ENCODE peak calls at places on chromosomes 6 and 20, in seven cellular contexts. D is mucosa of gallbladder; N is stimulated activated CD4-positive, alpha-beta T cell treated with anti-CD3 and anti-CD28 coated beads, Interleukin-15, amount 100 ng/mL, for 1 hour; G is ACHN; B is RPMI8226; F is GM04504; J is activated T-cell treated with anti-CD3 and anti-CD28 coated beads, Interleukin-2, amount 50 U/mL, for 24 hours. Y is an unnamed sample.

GRCh38 chr6:147207851-147208754 is 3.9 kb downstream of the STXBP5 start:
- DNase-seq in N (no peak), D (no peak), F (no peak), G (no peak), B (no peak), J (no peak), Y (no peak)

GRCh38 chr6:169979873-169980440 is 228.5 kb downstream of the ERMARD start:
- DNase-seq in D (no peak), F (no peak), G (no peak), B (no peak), J (no peak), N (no peak), Y (no peak)

GRCh38 chr20:49433387-49433786 is 49.1 kb downstream of the KCNB1 start:
- DNase-seq in N (no peak), F (no peak), G (no peak), B (no peak), D (no peak), J (no peak), Y (no peak)

GRCh38 chr6:39327516-39327915 is 5.0 kb upstream of the KCNK16 start:
- DNase-seq in D (no peak), B (no peak), F (no peak), G (no peak), N (no peak), J (no peak), Y (no peak)

GRCh38 chr6:30397697-30398096 is 52.7 kb downstream of the RPP21 start:
- DNase-seq in B (peak; percentile 33), J (no peak), N (no peak), D (no peak), F (no peak), G (no peak), Y (no peak)

GRCh38 chr6:43628392-43629103 is 516 bp downstream of the GTPBP2 start:
- DNase-seq in B (peak; percentile 52), D (peak; percentile 37), J (peak; percentile 70), G (peak; percentile 57), N (peak; percentile 12), F (no peak), Y (peak; percentile 73)

GRCh38 chr6:121319112-121319553 is 15.1 kb downstream of the TBC1D32 start:
- DNase-seq in N (no peak), G (no peak), B (no peak), D (no peak), J (no peak), F (no peak), Y (no peak)

GRCh38 chr6:104648347-104648746 is 211.4 kb downstream of the HACE1 start:
- DNase-seq in G (no peak), N (no peak), F (no peak), J (no peak), B (no peak), D (no peak), Y (no peak)

GRCh38 chr6:138520463-138520862 is 21.2 kb upstream of the NHSL1 start:
- DNase-seq in F (no peak), J (no peak), G (peak; percentile 40), N (no peak), B (peak; percentile 10), D (no peak), Y (no peak)

GRCh38 chr6:28172006-28172405 is 30.3 kb downstream of the ZKSCAN8 start:
- DNase-seq in J (no peak), N (no peak), F (no peak), B (no peak), D (no peak), G (no peak), Y (no peak)

GRCh38 chr6:116467096-116467495 is 5.9 kb downstream of the CALHM6 start:
- DNase-seq in D (no peak), F (no peak), J (no peak), N (no peak), G (no peak), B (no peak), Y (no peak)

GRCh38 chr20:41218466-41218865 is 81.1 kb downstream of the PLCG1 start:
- DNase-seq in D (no peak), G (no peak), F (peak; percentile 32), B (no peak), J (no peak), N (no peak), Y (no peak)

GRCh38 chr20:25039697-25040437 is 18.1 kb downstream of the ACSS1 start:
- DNase-seq in J (no peak), G (no peak), B (no peak), F (peak; percentile 54), N (no peak), D (peak; percentile 92), Y (peak; percentile 84)

GRCh38 chr6:166625356-166625755 is 1.7 kb downstream of the RPS6KA2 start:
- DNase-seq in N (no peak), D (peak; percentile 35), B (no peak), J (no peak), G (no peak), F (no peak), Y (no peak)

GRCh38 chr20:32098786-32099185 is 10.7 kb upstream of the TM9SF4 start:
- DNase-seq in N (no peak), G (no peak), D (no peak), B (no peak), J (no peak), F (no peak), Y (no peak)

GRCh38 chr6:30766461-30767157 is 22.3 kb upstream of the IER3 start:
- DNase-seq in B (no peak), F (no peak), G (no peak), J (no peak), N (no peak), D (no peak), Y (no peak)

GRCh38 chr20:16098890-16099639 is 474.2 kb downstream of the KIF16B start:
- DNase-seq in G (no peak), F (no peak), D (no peak), B (no peak), J (no peak), N (no peak), Y (no peak)

GRCh38 chr6:89117285-89118108 is at the start of gene SRSF12:
- DNase-seq in D (no peak), N (peak; percentile 7), J (peak; percentile 70), G (peak; percentile 33), B (peak; percentile 45), F (no peak), Y (no peak)

GRCh38 chr20:18388860-18389259 is 78.0 kb downstream of the DZANK1 start:
- DNase-seq in D (no peak), G (peak; percentile 35), N (no peak), B (no peak), J (no peak), F (no peak), Y (no peak)

GRCh38 chr6:158970640-158971291 is 29.2 kb downstream of the RSPH3 start:
- DNase-seq in G (no peak), J (no peak), N (no peak), D (no peak), F (no peak), B (peak; percentile 20), Y (no peak)

GRCh38 chr6:165854061-165854862 is 191.2 kb upstream of the PDE10A start:
- DNase-seq in N (no peak), G (no peak), F (no peak), B (no peak), J (no peak), D (no peak), Y (no peak)

GRCh38 chr6:52575490-52575868 is 1.4 kb downstream of the TRAM2 start:
- DNase-seq in B (no peak), F (no peak), G (no peak), N (no peak), J (no peak), D (no peak), Y (no peak)

GRCh38 chr6:159104931-159105330 is 60.1 kb upstream of the TAGAP start:
- DNase-seq in D (no peak), N (no peak), B (peak; percentile 83), J (no peak), F (no peak), G (no peak), Y (no peak)

GRCh38 chr6:42774201-42774600 is 7.7 kb upstream of the BICRAL start:
- DNase-seq in J (peak; percentile 48), B (peak; percentile 55), N (no peak), F (no peak), G (no peak), D (no peak), Y (no peak)

GRCh38 chr6:140208286-140208685 is 833.8 kb upstream of the CITED2 start:
- DNase-seq in G (no peak), B (no peak), N (no peak), F (no peak), J (no peak), D (no peak), Y (no peak)

GRCh38 chr6:147390909-147391536 is 117.5 kb upstream of the SAMD5 start:
- DNase-seq in D (no peak), G (peak; percentile 24), J (no peak), B (peak; percentile 28), N (no peak), F (no peak), Y (no peak)

GRCh38 chr6:22152871-22153270 is 144.0 kb downstream of the PRL start:
- DNase-seq in D (no peak), G (no peak), J (no peak), N (no peak), B (no peak), F (no peak), Y (no peak)

Y was measured in ureter.